ENCODE peak calls at places on chromosomes 5 and 9, in six cellular contexts. P is occipital lobe, C is DMS 273 treated with DMSO at 0.1 percent for 48 hours, R is heart left ventricle, I is NCI-H774, K is OCI-LY7. L is an unnamed sample.

GRCh38 chr5:76472338-76473336 is 69.6 kb downstream of the IQGAP2 start:
- DNase-seq in P (no peak), C (no peak), R (no peak), I (no peak), K (no peak), L (no peak)

GRCh38 chr5:135135530-135136201 is 101.6 kb upstream of the PITX1 start:
- DNase-seq in P (no peak), C (no peak), R (no peak), I (peak; percentile 68), K (no peak), L (peak; percentile 20)

GRCh38 chr5:135255461-135256178 is 143.4 kb downstream of the MACROH2A1 start:
- DNase-seq in P (no peak), C (no peak), R (no peak), I (no peak), K (no peak), L (no peak)

GRCh38 chr9:100066539-100066938 is 32.3 kb downstream of the ERP44 start:
- DNase-seq in P (no peak), C (no peak), R (no peak), I (no peak), K (peak; percentile 67), L (no peak)

GRCh38 chr9:6944896-6945295 is 187.1 kb downstream of the KDM4C start:
- DNase-seq in P (no peak), C (no peak), R (no peak), I (no peak), K (no peak), L (no peak)

GRCh38 chr5:81393783-81394718 is at the start of gene ACOT12:
- DNase-seq in P (no peak), C (no peak), R (no peak), I (no peak), K (no peak), L (no peak)

GRCh38 chr5:1380910-1381309 is 36.0 kb upstream of the CLPTM1L start:
- DNase-seq in P (no peak), C (no peak), R (no peak), I (no peak), K (no peak), L (no peak)

GRCh38 chr5:169914766-169915165 is 65.5 kb downstream of the INSYN2B start:
- DNase-seq in P (peak; percentile 34), C (no peak), R (no peak), I (no peak), K (no peak), L (no peak)

GRCh38 chr5:122924719-122925395 is 79.4 kb downstream of the SNX24 start:
- DNase-seq in P (no peak), C (no peak), R (no peak), I (no peak), K (no peak), L (no peak)

GRCh38 chr5:50712479-50712878 is 46.0 kb downstream of the PARP8 start:
- DNase-seq in P (no peak), C (no peak), R (no peak), I (no peak), K (no peak), L (no peak)

GRCh38 chr5:138606378-138606777 is 31.2 kb upstream of the HSPA9 start:
- DNase-seq in P (no peak), C (no peak), R (no peak), I (no peak), K (no peak), L (no peak)

GRCh38 chr9:36874261-36874660 is 159.8 kb downstream of the PAX5 start:
- DNase-seq in P (no peak), C (no peak), R (no peak), I (no peak), K (no peak), L (no peak)

GRCh38 chr9:124897570-124898460 is 35.9 kb downstream of the ARPC5L start:
- DNase-seq in P (no peak), C (no peak), R (no peak), I (no peak), K (no peak), L (no peak)

GRCh38 chr9:83144492-83144891 is 81.5 kb upstream of the RASEF start:
- DNase-seq in P (no peak), C (no peak), R (no peak), I (no peak), K (no peak), L (no peak)

GRCh38 chr9:18982246-18982589 is 50.8 kb downstream of the SAXO1 start:
- DNase-seq in P (no peak), C (no peak), R (no peak), I (no peak), K (no peak), L (no peak)

GRCh38 chr9:79581794-79582193 is 10.0 kb downstream of the TLE4 start:
- DNase-seq in P (no peak), C (no peak), R (no peak), I (no peak), K (no peak), L (no peak)

GRCh38 chr5:160479926-160480325 is 58.3 kb downstream of the PTTG1 start:
- DNase-seq in P (peak; percentile 60), C (no peak), R (no peak), I (no peak), K (no peak), L (no peak)

GRCh38 chr5:159249158-159249557 is 13.9 kb upstream of the UBLCP1 start:
- DNase-seq in P (no peak), C (no peak), R (no peak), I (no peak), K (no peak), L (no peak)

GRCh38 chr9:35954942-35955546 is 2.9 kb downstream of the OR2S2 start:
- DNase-seq in P (peak; percentile 34), C (peak; percentile 51), R (no peak), I (peak; percentile 39), K (peak; percentile 78), L (peak; percentile 59)

GRCh38 chr9:121887553-121888437 is 205.3 kb downstream of the TTLL11 start:
- DNase-seq in P (no peak), C (no peak), R (peak; percentile 71), I (no peak), K (no peak), L (no peak)

GRCh38 chr5:160923927-160924705 is 72.1 kb upstream of the ATP10B start:
- DNase-seq in P (no peak), C (no peak), R (no peak), I (peak; percentile 55), K (no peak), L (no peak)

GRCh38 chr9:27349681-27350080 is 52.7 kb upstream of the EQTN start:
- DNase-seq in P (no peak), C (no peak), R (no peak), I (no peak), K (no peak), L (no peak)

GRCh38 chr5:145574889-145575573 is 260.1 kb downstream of the PRELID2 start:
- DNase-seq in P (no peak), C (no peak), R (no peak), I (no peak), K (no peak), L (no peak)

GRCh38 chr5:149780043-149780737 is 50.1 kb downstream of the PPARGC1B start:
- DNase-seq in P (no peak), C (no peak), R (no peak), I (no peak), K (no peak), L (no peak)

GRCh38 chr9:98295824-98296223 is 40.4 kb upstream of the TBC1D2 start:
- DNase-seq in P (no peak), C (no peak), R (no peak), I (no peak), K (no peak), L (no peak)

GRCh38 chr5:57171818-57172465 is 1.9 kb upstream of the GPBP1 start:
- DNase-seq in P (no peak), C (no peak), R (no peak), I (no peak), K (no peak), L (no peak)

GRCh38 chr5:178785999-178786398 is 55.5 kb upstream of the ZNF354A start:
- DNase-seq in P (no peak), C (no peak), R (no peak), I (no peak), K (no peak), L (no peak)

GRCh38 chr9:87849144-87849741 is 33.4 kb upstream of the SPATA31E1 start:
- DNase-seq in P (no peak), C (no peak), R (no peak), I (no peak), K (no peak), L (no peak)

GRCh38 chr9:121249563-121249962 is 18.4 kb upstream of the GSN start:
- DNase-seq in P (no peak), C (no peak), R (no peak), I (no peak), K (peak; percentile 19), L (no peak)

GRCh38 chr5:180026320-180026719 is 45.2 kb downstream of the RNF130 start:
- DNase-seq in P (no peak), C (no peak), R (no peak), I (peak; percentile 40), K (no peak), L (no peak)

GRCh38 chr9:29556746-29557145 is 1983.5 kb upstream of the C9orf72 start:
- DNase-seq in P (no peak), C (no peak), R (no peak), I (no peak), K (no peak), L (no peak)

GRCh38 chr9:385818-386398 is 171.2 kb downstream of the DOCK8 start:
- DNase-seq in P (peak; percentile 39), C (peak; percentile 32), R (no peak), I (peak; percentile 31), K (peak; percentile 67), L (peak; percentile 7)

GRCh38 chr5:102498271-102499034 is at the start of gene SLCO6A1:
- DNase-seq in P (no peak), C (no peak), R (no peak), I (no peak), K (no peak), L (no peak)

GRCh38 chr5:38724301-38725030 is 121.3 kb upstream of the OSMR start:
- DNase-seq in P (no peak), C (no peak), R (no peak), I (no peak), K (no peak), L (no peak)

L was measured in NCI-H2081 treated with DMSO at 0.1 percent for 48 hours.